ENCODE peak calls at places on chromosomes 7 and 10, in six cellular contexts. N is naive thymus-derived CD4-positive, alpha-beta T cell; J is small intestine; I is aorta; Y is A549; E is right lobe of liver. Z is an unnamed sample.

GRCh38 chr10:133134411-133135115 is 25.5 kb upstream of the KNDC1 start:
- DNase-seq in N (no peak), J (no peak), I (peak), Y (no peak), E (no peak), Z (no peak)

GRCh38 chr10:90927293-90927692 is 6.4 kb upstream of the ANKRD1 start:
- DNase-seq in N (no peak), J (no peak), I (no peak), Y (no peak), E (no peak), Z (no peak)

GRCh38 chr10:101818958-101819633 is 852 bp upstream of the OGA start:
- DNase-seq in N (no peak), J (peak), I (no peak), Y (no peak), E (no peak), Z (no peak)

GRCh38 chr10:132447446-132448247 is 50.6 kb downstream of the PWWP2B start:
- DNase-seq in N (peak), J (peak), I (no peak), Y (peak), E (peak), Z (peak)

GRCh38 chr10:1253476-1254353 is 197.5 kb downstream of the WDR37 start:
- DNase-seq in N (no peak), J (no peak), I (no peak), Y (no peak), E (no peak), Z (no peak)

GRCh38 chr7:24992314-24992713 is 12.3 kb upstream of the OSBPL3 start:
- DNase-seq in N (no peak), J (no peak), I (no peak), Y (no peak), E (no peak), Z (no peak)

GRCh38 chr7:105940111-105940510 is 23.0 kb upstream of the CDHR3 start:
- DNase-seq in N (no peak), J (no peak), I (no peak), Y (no peak), E (peak), Z (no peak)

GRCh38 chr7:83130623-83131545 is 31.8 kb downstream of the PCLO start:
- DNase-seq in N (no peak), J (no peak), I (no peak), Y (no peak), E (no peak), Z (no peak)

GRCh38 chr10:11825796-11826414 is 2.7 kb downstream of the PROSER2 start:
- DNase-seq in N (no peak), J (no peak), I (no peak), Y (no peak), E (no peak), Z (no peak)

GRCh38 chr7:34454381-34454780 is 203.6 kb upstream of the NPSR1 start:
- DNase-seq in N (no peak), J (no peak), I (no peak), Y (no peak), E (no peak), Z (no peak)

GRCh38 chr10:30877111-30877510 is 154.6 kb downstream of the ZNF438 start:
- DNase-seq in N (no peak), J (no peak), I (no peak), Y (no peak), E (no peak), Z (no peak)

GRCh38 chr10:76396126-76396525 is 964.7 kb downstream of the LRMDA start:
- DNase-seq in N (no peak), J (no peak), I (no peak), Y (no peak), E (no peak), Z (no peak)

GRCh38 chr7:147539685-147540084 is 1050.9 kb upstream of the C7orf33 start:
- DNase-seq in N (no peak), J (no peak), I (no peak), Y (no peak), E (no peak), Z (no peak)

GRCh38 chr10:83373659-83374058 is 765.6 kb upstream of the GHITM start:
- DNase-seq in N (no peak), J (peak), I (no peak), Y (peak), E (no peak), Z (no peak)

GRCh38 chr10:100670828-100671479 is 74.4 kb upstream of the PAX2 start:
- DNase-seq in N (peak), J (peak), I (peak), Y (peak), E (peak), Z (peak)

GRCh38 chr7:104231054-104232046 is 23.5 kb upstream of the ORC5 start:
- DNase-seq in N (peak), J (peak), I (peak), Y (peak), E (peak), Z (peak)

GRCh38 chr7:134991469-134992339 is 5.4 kb downstream of the AGBL3 start:
- DNase-seq in N (no peak), J (peak), I (no peak), Y (peak), E (no peak), Z (no peak)

GRCh38 chr10:57925045-57925444 is 342.6 kb downstream of the IPMK start:
- DNase-seq in N (no peak), J (no peak), I (no peak), Y (no peak), E (no peak), Z (no peak)

GRCh38 chr10:97159906-97160305 is 25.9 kb downstream of the SLIT1 start:
- DNase-seq in N (no peak), J (no peak), I (no peak), Y (no peak), E (no peak), Z (no peak)

DNA sequence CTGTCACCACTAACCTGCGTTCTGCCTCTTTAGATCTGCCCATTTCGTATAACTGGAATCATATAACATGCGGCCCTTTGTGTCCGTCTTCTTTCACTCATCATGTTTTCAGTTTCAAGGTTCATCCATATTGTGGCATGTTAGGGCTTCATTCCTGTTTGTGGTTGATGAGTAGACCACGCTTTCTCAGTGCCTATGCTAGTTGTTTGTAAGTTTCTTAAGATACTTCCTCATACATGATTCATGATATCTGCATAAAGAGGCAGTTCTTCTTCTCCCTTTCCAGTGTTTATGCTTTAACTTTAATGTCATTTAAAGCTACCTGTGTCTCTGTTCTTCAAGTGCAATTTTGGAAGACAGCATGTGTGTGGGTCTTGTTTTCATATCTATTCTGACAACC is 79.5 kb upstream of the FAM20C start:
- DNase-seq in N (no peak), J (no peak), I (no peak), Y (no peak), E (no peak), Z (no peak)
- H3K27ac ChIP-seq in N (no peak), J (no peak), I (no peak), Y (no peak), E (no peak), Z (no peak)

GRCh38 chr7:80611779-80612178 is 26.7 kb upstream of the CD36 start:
- DNase-seq in N (no peak), J (peak), I (no peak), Y (peak), E (peak), Z (no peak)
- H3K27ac ChIP-seq in N (no peak), J (no peak), I (no peak), Y (peak), E (peak), Z (no peak)

GRCh38 chr10:93757136-93757535 is 600 bp upstream of the LGI1 start:
- DNase-seq in N (no peak), J (no peak), I (no peak), Y (no peak), E (no peak), Z (no peak)

GRCh38 chr10:93756128-93756517 is 1.6 kb upstream of the LGI1 start:
- DNase-seq in N (no peak), J (no peak), I (no peak), Y (no peak), E (no peak), Z (no peak)

GRCh38 chr10:93758911-93759410 is 1.2 kb downstream of the LGI1 start:
- DNase-seq in N (no peak), J (no peak), I (no peak), Y (no peak), E (no peak), Z (no peak)

GRCh38 chr10:93758510-93758885 is 762 bp downstream of the LGI1 start:
- DNase-seq in N (no peak), J (no peak), I (no peak), Y (no peak), E (no peak), Z (no peak)

GRCh38 chr10:93757766-93758509 is at the start of gene LGI1:
- DNase-seq in N (no peak), J (no peak), I (no peak), Y (no peak), E (no peak), Z (no peak)
- H3K27ac ChIP-seq in N (no peak), J (no peak), I (peak), Y (no peak), E (no peak), Z (no peak)

GRCh38 chr7:17934094-17934493 is 6.2 kb downstream of the SNX13 start:
- DNase-seq in N (no peak), J (no peak), I (no peak), Y (no peak), E (no peak), Z (peak)

GRCh38 chr7:17936321-17936720 is 4.0 kb downstream of the SNX13 start:
- DNase-seq in N (no peak), J (no peak), I (no peak), Y (no peak), E (no peak), Z (no peak)

GRCh38 chr7:17932770-17933169 is 7.5 kb downstream of the SNX13 start:
- DNase-seq in N (no peak), J (no peak), I (no peak), Y (no peak), E (no peak), Z (no peak)

GRCh38 chr7:17937506-17938115 is 2.7 kb downstream of the SNX13 start:
- DNase-seq in N (no peak), J (no peak), I (no peak), Y (no peak), E (no peak), Z (no peak)

DNA sequence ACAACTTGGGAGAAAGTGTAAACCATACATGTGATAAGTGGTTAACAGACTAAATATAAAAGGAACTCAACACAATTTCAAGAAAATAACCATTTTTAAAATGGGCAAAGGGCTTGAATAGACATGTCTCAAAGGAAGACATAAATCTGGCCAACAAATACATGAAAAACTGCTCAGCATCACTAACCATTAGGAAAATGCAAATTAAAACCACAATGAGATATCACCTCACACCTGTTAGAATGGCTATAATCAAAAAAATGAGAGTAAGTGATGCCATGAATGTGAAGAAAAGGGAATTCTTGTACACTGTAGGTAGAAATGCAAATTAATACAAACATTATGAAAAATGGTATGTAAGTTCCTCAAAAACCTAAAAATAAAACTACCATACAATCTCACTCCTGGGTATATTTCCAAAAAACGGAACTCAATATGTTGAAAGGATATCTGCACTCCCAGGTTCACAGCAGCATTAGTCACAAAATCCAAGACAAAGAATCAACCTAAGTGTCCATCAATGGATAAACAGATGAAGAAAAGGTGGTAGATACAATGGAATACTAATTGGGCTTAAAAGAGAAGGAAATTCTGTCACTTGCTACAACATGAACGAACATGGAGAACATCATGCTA is 5.6 kb downstream of the SNX13 start:
- DNase-seq in N (no peak), J (no peak), I (no peak), Y (no peak), E (no peak), Z (no peak)
- H3K27ac ChIP-seq in N (no peak), J (no peak), I (no peak), Y (no peak), E (no peak), Z (no peak)

GRCh38 chr7:155355745-155356144 is 58.1 kb downstream of the INSIG1 start:
- DNase-seq in N (no peak), J (no peak), I (no peak), Y (no peak), E (no peak), Z (no peak)
- H3K27ac ChIP-seq in N (no peak), J (no peak), I (no peak), Y (no peak), E (no peak), Z (no peak)

GRCh38 chr10:44975487-44976331 is 2.9 kb downstream of the DEPP1 start:
- DNase-seq in N (no peak), J (no peak), I (peak), Y (peak), E (peak), Z (no peak)
- H3K27ac ChIP-seq in N (no peak), J (no peak), I (no peak), Y (peak), E (peak), Z (no peak)

GRCh38 chr10:3527144-3527543 is 257.9 kb downstream of the KLF6 start:
- DNase-seq in N (no peak), J (no peak), I (no peak), Y (no peak), E (no peak), Z (no peak)

GRCh38 chr10:3524086-3524960 is 260.7 kb downstream of the KLF6 start:
- DNase-seq in N (no peak), J (peak), I (no peak), Y (no peak), E (no peak), Z (no peak)

GRCh38 chr10:3527869-3528268 is 257.1 kb downstream of the KLF6 start:
- DNase-seq in N (no peak), J (no peak), I (no peak), Y (no peak), E (no peak), Z (no peak)

GRCh38 chr10:3526721-3527120 is 258.3 kb downstream of the KLF6 start:
- DNase-seq in N (no peak), J (no peak), I (no peak), Y (no peak), E (no peak), Z (no peak)

DNA sequence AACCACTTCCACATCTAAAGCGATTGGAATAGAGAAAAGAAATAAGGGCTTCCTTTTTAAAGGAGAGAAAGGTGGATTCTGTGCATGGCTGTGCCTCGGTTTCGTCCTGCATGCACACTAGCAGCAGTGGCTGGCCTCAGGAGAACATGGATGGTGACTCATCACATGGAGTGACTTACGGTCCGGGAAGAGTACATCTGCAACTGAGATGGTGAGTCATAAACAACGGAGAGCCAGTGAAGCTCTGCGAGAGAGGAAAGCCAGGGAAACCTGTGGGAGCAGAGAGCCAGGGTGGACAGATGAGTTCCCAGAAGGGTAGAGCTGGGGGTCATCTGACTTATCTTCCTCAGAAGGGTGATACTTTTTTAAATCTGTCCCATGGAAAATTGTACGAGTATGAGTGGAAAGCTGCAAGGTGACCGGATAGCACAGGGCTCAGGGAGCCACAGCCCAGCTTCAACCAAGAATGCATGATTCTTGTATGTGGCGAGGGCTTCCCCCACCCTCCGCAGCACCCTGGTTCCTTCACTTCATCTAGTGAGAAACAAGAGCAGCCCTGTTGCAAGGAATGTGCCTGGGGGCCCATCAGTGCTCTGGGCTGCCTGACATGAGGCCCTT is 259.1 kb downstream of the KLF6 start:
- DNase-seq in N (no peak), J (peak), I (no peak), Y (peak), E (no peak), Z (no peak)
- H3K27ac ChIP-seq in N (no peak), J (no peak), I (peak), Y (peak), E (no peak), Z (no peak)

GRCh38 chr10:3776796-3777571 is 8.0 kb downstream of the KLF6 start:
- DNase-seq in N (peak), J (peak), I (peak), Y (peak), E (no peak), Z (peak)
- H3K27ac ChIP-seq in N (peak), J (no peak), I (no peak), Y (peak), E (peak), Z (peak)